ENCODE peak calls at places on chromosomes 3 and 15, in four cellular contexts. D is neural progenitor cell, X is colonic mucosa, Q is fibroblast of lung. C is an unnamed sample.

GRCh38 chr3:126655887-126656286 is 963 bp upstream of the TXNRD3 start:
- DNase-seq in D (no peak), X (no peak), Q (no peak), C (no peak)

GRCh38 chr15:80194914-80195313 is 42.1 kb downstream of the FAH start:
- DNase-seq in D (no peak), X (no peak), Q (no peak), C (no peak)

GRCh38 chr3:116135462-116135861 is 309.8 kb downstream of the LSAMP start:
- DNase-seq in D (no peak), X (peak; percentile 22), Q (peak; percentile 96), C (no peak)

GRCh38 chr15:80489030-80489594 is 84.9 kb downstream of the ARNT2 start:
- DNase-seq in D (no peak), X (no peak), Q (peak; percentile 76), C (no peak)

GRCh38 chr15:69394556-69395282 is 19.4 kb upstream of the KIF23 start:
- DNase-seq in D (peak; percentile 90), X (peak; percentile 82), Q (peak; percentile 52), C (peak; percentile 92)

GRCh38 chr15:60070838-60071493 is 66.9 kb downstream of the FOXB1 start:
- DNase-seq in D (no peak), X (no peak), Q (peak; percentile 92), C (no peak)

GRCh38 chr3:58434170-58434507 is 507 bp upstream of the PDHB start:
- DNase-seq in D (no peak), X (no peak), Q (no peak), C (no peak)

GRCh38 chr3:116263842-116264545 is 181.3 kb downstream of the LSAMP start:
- DNase-seq in D (no peak), X (no peak), Q (peak; percentile 77), C (no peak)

GRCh38 chr15:38894260-38894948 is 329.8 kb upstream of the RASGRP1 start:
- DNase-seq in D (no peak), X (no peak), Q (peak; percentile 99), C (no peak)

GRCh38 chr15:70702584-70702983 is 60.8 kb downstream of the UACA start:
- DNase-seq in D (no peak), X (no peak), Q (no peak), C (no peak)

GRCh38 chr15:69568621-69569020 is 116.0 kb downstream of the RPLP1 start:
- DNase-seq in D (no peak), X (no peak), Q (peak; percentile 88), C (no peak)

GRCh38 chr3:143001034-143001368 is 369 bp upstream of the U2SURP start:
- DNase-seq in D (no peak), X (no peak), Q (no peak), C (peak; percentile 88)

GRCh38 chr3:52682016-52682415 is 3.7 kb downstream of the PBRM1 start:
- DNase-seq in D (peak; percentile 27), X (no peak), Q (peak; percentile 80), C (no peak)

GRCh38 chr15:73899197-73900128 is 26.1 kb downstream of the TBC1D21 start:
- DNase-seq in D (peak; percentile 17), X (no peak), Q (peak; percentile 54), C (peak; percentile 50)

GRCh38 chr3:194134757-194135515 is 1.0 kb upstream of the HES1 start:
- DNase-seq in D (peak; percentile 95), X (peak; percentile 94), Q (peak; percentile 98), C (peak; percentile 98)

GRCh38 chr3:107111889-107112288 is 265.4 kb upstream of the CCDC54 start:
- DNase-seq in D (no peak), X (no peak), Q (no peak), C (no peak)

GRCh38 chr3:46484388-46484787 is 13.4 kb upstream of the RTP3 start:
- DNase-seq in D (no peak), X (no peak), Q (no peak), C (no peak)

GRCh38 chr3:55904716-55905115 is 417.6 kb upstream of the WNT5A start:
- DNase-seq in D (no peak), X (no peak), Q (no peak), C (no peak)

DNA sequence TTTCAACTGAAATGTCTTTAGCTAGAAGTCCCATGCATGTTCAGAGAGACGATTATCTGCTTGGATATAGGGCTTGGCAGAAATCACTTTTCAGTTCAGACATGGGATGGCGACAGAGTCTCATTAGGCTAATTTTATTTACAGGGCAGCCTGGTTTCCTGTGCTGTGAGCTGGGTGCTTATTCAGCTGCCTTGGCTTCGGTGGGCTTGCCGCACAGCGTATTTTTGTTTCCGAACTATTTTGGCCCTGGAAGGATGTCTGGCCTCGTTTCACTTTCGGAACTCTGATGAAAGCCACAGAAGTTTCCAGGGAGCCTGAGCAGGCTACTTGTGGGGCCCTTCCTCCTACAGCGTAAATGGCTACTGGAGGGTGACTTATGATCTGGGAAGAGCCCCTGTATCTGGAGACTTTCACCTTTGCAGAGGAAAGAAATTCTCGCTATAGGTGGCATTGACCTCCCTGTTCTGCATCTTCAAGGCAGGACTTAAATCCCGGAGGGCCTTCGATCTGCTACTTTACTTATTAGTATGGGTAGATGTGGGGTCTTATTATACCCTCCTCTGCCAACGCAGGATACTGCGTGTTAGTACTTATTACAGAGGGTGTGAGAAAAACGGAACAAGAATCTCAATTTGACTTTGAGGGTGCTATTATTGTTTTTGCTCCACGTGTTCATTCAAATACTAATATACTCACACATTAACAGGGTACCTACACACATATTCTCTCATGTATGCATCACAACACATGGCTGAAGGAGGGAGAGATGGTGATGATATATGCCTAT is 364.0 kb upstream of the RBMS3 start:
- DNase-seq in D (peak; percentile 48), X (peak; percentile 32), Q (peak; percentile 79), C (peak; percentile 78)
- TF ChIP-seq CTCF in D (peak; percentile 51), X (peak; percentile 15), Q (peak; percentile 65), C (peak; percentile 17)

GRCh38 chr3:49018707-49019006 is 277 bp upstream of the DALRD3 start:
- DNase-seq in D (no peak), X (no peak), Q (no peak), C (no peak)

GRCh38 chr3:49016414-49017228 is 1.8 kb downstream of the DALRD3 start:
- DNase-seq in D (no peak), X (no peak), Q (no peak), C (peak; percentile 48)

GRCh38 chr3:49017229-49017615 is 1.2 kb downstream of the DALRD3 start:
- DNase-seq in D (no peak), X (no peak), Q (no peak), C (peak; percentile 30)

GRCh38 chr3:49017978-49018706 is at the start of gene DALRD3:
- DNase-seq in D (peak; percentile 86), X (peak; percentile 84), Q (peak; percentile 67), C (peak; percentile 88)

GRCh38 chr3:49017646-49017977 is 768 bp downstream of the DALRD3 start:
- DNase-seq in D (no peak), X (peak; percentile 75), Q (no peak), C (no peak)
- H3K9ac ChIP-seq in D (no peak overlapping the region), X (peak overlapping the region; percentile 76), Q (peak overlapping the region; percentile 76), C (peak overlapping the region; percentile 63)

DNA sequence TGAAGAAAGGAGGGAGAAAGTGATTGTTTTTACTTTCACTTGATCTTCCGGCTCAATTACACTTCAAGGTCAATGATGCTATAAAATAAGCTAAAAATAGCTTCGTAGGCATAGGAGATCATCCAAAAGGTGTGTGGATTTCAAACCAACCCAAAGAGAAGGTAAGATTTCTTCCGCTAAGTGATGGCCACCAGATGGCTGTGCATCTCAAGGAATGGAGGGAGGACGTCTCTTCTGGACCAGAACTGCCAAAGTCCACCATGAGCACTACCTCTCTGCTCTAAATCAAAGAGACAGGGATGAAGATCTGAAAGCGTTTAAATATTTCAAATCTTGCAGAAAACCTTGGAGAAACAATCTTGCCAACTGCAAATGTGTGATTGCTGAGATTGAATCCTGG is 199.1 kb upstream of the ZPLD1 start:
- DNase-seq in D (peak; percentile 57), X (no peak), Q (no peak), C (no peak)
- TF ChIP-seq CTCF in D (peak; percentile 68), X (no peak), Q (peak; percentile 81), C (peak; percentile 47)

DNA sequence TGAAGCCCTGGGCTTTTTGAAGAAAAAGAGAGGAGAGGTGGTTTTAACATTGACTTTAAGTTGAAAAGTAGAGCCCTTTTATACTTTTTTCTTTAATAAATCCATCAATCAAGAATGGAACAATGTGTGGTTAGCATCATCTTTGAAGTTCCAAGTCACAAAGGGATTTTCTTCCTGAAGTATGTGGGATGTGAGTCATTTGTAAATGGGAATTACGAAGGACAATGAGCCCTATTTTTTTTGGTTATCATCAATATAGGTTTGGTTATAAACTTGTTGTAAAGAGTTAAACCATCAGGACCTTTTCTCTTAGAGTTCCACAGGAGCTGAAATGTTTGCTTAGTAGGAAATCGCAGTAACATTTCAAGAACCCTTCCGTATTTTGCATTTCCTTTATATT is 38.3 kb downstream of the PIK3CA start:
- DNase-seq in D (no peak), X (no peak), Q (peak; percentile 46), C (no peak)
- H3K9ac ChIP-seq in D (no peak overlapping the region), X (no peak overlapping the region), Q (no peak overlapping the region), C (no peak overlapping the region)

GRCh38 chr3:54533856-54534255 is 394.0 kb downstream of the LRTM1 start:
- DNase-seq in D (peak; percentile 13), X (no peak), Q (no peak), C (no peak)
- TF ChIP-seq CTCF in D (peak; percentile 21), X (no peak), Q (no peak), C (no peak)

GRCh38 chr3:187046033-187046432 is 93.3 kb downstream of the RPL39L start:
- DNase-seq in D (no peak), X (no peak), Q (no peak), C (no peak)

GRCh38 chr3:187042874-187043458 is 96.3 kb downstream of the RPL39L start:
- DNase-seq in D (no peak), X (no peak), Q (no peak), C (no peak)

GRCh38 chr3:187044206-187044605 is 95.1 kb downstream of the RPL39L start:
- DNase-seq in D (no peak), X (no peak), Q (peak; percentile 23), C (no peak)

GRCh38 chr3:187042062-187042745 is 97.1 kb downstream of the RPL39L start:
- DNase-seq in D (no peak), X (no peak), Q (no peak), C (no peak)

DNA sequence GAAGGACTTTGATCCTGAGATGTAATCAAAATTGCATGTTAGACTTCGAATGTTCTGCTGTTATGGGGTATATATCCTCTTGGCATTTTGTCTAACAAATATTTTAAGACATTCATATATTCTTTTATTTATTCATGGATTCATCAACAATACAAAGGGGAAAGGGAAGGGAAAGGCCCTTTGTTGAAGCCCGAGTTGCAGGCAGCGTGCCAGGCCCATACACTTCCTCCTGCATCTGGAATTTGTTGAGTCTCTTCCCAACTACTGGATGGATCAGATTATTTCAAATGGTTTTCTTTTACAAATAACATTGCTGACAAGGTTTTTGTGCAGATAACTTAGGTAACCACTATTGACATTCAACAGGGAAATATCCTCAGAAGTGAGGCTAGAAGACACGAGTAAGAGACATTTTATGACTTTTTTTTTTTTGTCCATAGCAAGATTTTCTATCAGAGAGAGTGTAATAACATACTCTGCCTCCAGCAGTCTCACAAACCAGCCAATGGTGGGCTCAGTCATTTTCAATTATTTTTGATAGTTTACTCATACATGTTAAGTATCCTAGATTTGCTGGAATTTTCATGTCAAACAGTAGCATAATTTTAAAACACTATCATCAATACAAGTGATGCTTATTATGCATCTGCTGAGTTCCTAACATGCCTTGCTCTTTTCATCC is 94.3 kb downstream of the RPL39L start:
- DNase-seq in D (no peak), X (peak; percentile 65), Q (no peak), C (no peak)
- H3K9ac ChIP-seq in D (no peak overlapping the region), X (no peak overlapping the region), Q (no peak overlapping the region), C (no peak overlapping the region)